ENCODE peak calls at places on chromosome 6, in four cellular contexts. Y, D, N and Q are unnamed samples.

GRCh38 chr6:150924808-150925654 is 59.5 kb downstream of the MTHFD1L start:
- DNase-seq in Y (no peak), D (no peak), N (no peak), Q (no peak)

GRCh38 chr6:160221918-160222317 is 36.7 kb downstream of the SLC22A2 start:
- DNase-seq in Y (no peak), D (no peak), N (no peak), Q (no peak)

GRCh38 chr6:87481936-87482335 is 9.2 kb downstream of the SLC35A1 start:
- DNase-seq in Y (no peak), D (no peak), N (no peak), Q (peak)

GRCh38 chr6:106997392-106998257 is 23.1 kb upstream of the CD24 start:
- DNase-seq in Y (peak), D (peak), N (peak), Q (peak)

GRCh38 chr6:18081669-18082037 is 40.8 kb downstream of the NHLRC1 start:
- DNase-seq in Y (no peak), D (no peak), N (no peak), Q (no peak)

GRCh38 chr6:130933712-130934200 is 106.5 kb downstream of the SMLR1 start:
- DNase-seq in Y (no peak), D (no peak), N (no peak), Q (no peak)

GRCh38 chr6:107554918-107555317 is 65.0 kb downstream of the SOBP start:
- DNase-seq in Y (no peak), D (no peak), N (no peak), Q (no peak)

GRCh38 chr6:122610690-122611455 is 668 bp downstream of the PKIB start:
- DNase-seq in Y (no peak), D (no peak), N (no peak), Q (no peak)

DNA sequence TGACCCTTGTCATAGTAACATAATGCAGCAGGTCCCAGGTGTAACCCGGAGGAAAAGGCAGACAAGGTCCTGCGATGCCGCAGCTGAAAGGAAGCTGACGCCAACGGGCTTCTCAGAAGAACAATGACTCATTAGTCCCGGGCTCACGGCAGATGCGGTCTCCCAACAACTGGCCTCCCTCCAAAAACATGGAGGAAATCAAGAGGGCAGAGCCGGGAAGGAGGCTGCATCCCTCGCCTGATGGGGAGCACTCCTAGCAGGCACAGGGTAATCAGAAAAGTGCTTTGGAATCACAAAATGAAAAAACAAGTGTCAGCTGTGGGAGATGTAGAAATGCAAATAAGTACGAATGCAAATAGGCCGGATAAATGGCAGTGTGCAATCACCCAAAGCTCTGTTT is 165.2 kb upstream of the AGPAT4 start:
- DNase-seq in Y (no peak), D (no peak), N (peak), Q (no peak)
- TF ChIP-seq SPI1 in Y (no peak), D (no peak), N (no peak), Q (no peak)

GRCh38 chr6:81979329-81979728 is 226.8 kb upstream of the TENT5A start:
- DNase-seq in Y (no peak), D (no peak), N (no peak), Q (no peak)

GRCh38 chr6:81978230-81978629 is 225.7 kb upstream of the TENT5A start:
- DNase-seq in Y (no peak), D (no peak), N (no peak), Q (no peak)

GRCh38 chr6:81977488-81977887 is 225.0 kb upstream of the TENT5A start:
- DNase-seq in Y (no peak), D (no peak), N (no peak), Q (no peak)

GRCh38 chr6:81981812-81982211 is 229.3 kb upstream of the TENT5A start:
- DNase-seq in Y (no peak), D (no peak), N (no peak), Q (no peak)

GRCh38 chr6:81979767-81980166 is 227.3 kb upstream of the TENT5A start:
- DNase-seq in Y (no peak), D (no peak), N (no peak), Q (no peak)
- TF ChIP-seq SPI1 in Y (no peak), D (no peak), N (no peak), Q (no peak)

GRCh38 chr6:30169658-30170614 is 6.6 kb downstream of the TRIM15 start:
- DNase-seq in Y (no peak), D (peak), N (peak), Q (peak)
- TF ChIP-seq SPI1 in Y (no peak), D (no peak), N (no peak), Q (no peak)

GRCh38 chr6:12367412-12367811 is 77.3 kb downstream of the EDN1 start:
- DNase-seq in Y (no peak), D (no peak), N (no peak), Q (no peak)

GRCh38 chr6:12359051-12359450 is 68.9 kb downstream of the EDN1 start:
- DNase-seq in Y (no peak), D (no peak), N (no peak), Q (no peak)

GRCh38 chr6:12366732-12367131 is 76.6 kb downstream of the EDN1 start:
- DNase-seq in Y (no peak), D (no peak), N (no peak), Q (no peak)

GRCh38 chr6:12361042-12361765 is 71.0 kb downstream of the EDN1 start:
- DNase-seq in Y (no peak), D (no peak), N (no peak), Q (no peak)

DNA sequence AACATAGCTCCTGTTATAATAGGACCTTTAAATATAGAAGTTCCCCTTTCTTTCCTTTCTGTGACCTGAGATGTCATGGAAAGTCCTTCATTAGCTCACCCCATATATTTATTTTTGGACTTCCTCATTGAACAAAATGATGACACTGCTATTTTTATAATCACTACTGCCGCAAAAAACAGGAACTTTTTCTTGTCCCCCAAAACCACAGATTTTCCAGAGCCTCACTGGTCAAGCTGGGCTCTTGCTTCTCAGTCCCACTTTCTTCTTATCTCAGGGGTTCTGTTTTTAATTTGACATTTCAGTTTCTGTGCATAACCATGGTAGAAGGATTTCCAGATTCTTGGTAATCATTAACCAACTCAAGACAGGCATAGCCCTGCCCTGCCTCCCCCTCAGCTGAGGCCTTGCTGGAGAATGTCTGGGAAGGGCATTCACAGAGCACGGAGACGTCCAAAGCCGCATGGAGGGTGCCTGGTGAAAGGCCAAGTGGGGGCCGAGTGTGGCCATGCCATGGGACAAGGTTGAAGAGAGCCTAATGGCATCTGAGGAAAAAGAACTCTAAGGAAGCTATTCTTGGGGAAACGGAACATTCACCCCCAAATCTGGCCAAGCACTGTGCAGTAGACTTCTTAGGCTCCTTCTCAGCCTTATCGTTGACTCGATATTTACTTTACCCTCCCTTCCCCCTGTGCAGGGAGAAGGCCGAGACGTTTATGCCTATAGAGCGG is 73.7 kb downstream of the EDN1 start:
- DNase-seq in Y (no peak), D (peak), N (no peak), Q (peak)
- TF ChIP-seq SPI1 in Y (peak), D (peak), N (peak), Q (peak)

GRCh38 chr6:158706369-158706982 is 56.6 kb downstream of the SYTL3 start:
- DNase-seq in Y (no peak), D (no peak), N (peak), Q (no peak)

GRCh38 chr6:158707120-158707519 is 57.3 kb downstream of the SYTL3 start:
- DNase-seq in Y (no peak), D (no peak), N (peak), Q (no peak)

GRCh38 chr6:158708239-158708638 is 58.4 kb downstream of the SYTL3 start:
- DNase-seq in Y (no peak), D (no peak), N (no peak), Q (no peak)

GRCh38 chr6:158709809-158710208 is 60.0 kb downstream of the SYTL3 start:
- DNase-seq in Y (no peak), D (no peak), N (no peak), Q (no peak)

DNA sequence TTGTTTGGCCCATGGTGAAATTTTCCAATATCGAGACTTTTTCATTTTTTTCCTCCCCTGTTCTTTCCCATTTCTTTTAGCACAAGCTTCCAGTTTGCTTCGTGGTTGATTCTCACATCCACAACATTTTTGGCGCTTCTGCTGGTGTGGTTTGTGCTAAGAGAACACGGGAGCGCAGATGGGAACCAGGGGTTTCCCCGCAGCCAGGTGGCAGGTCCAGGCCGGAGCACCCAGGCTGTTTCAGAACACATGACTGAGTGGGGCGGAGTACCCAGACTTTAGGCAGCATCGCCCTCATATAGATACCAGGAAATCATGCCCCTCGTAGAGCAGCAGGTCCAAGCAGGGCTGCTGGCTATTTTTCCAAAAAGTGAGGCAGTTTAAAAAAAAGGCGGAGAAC is 58.0 kb downstream of the SYTL3 start:
- DNase-seq in Y (no peak), D (no peak), N (no peak), Q (no peak)
- TF ChIP-seq SPI1 in Y (no peak), D (no peak), N (no peak), Q (no peak)

GRCh38 chr6:686528-686927 is 6.4 kb downstream of the EXOC2 start:
- DNase-seq in Y (no peak), D (no peak), N (no peak), Q (no peak)
- TF ChIP-seq SPI1 in Y (no peak), D (no peak), N (no peak), Q (no peak)

GRCh38 chr6:155245193-155245592 is 18.6 kb upstream of the CLDN20 start:
- DNase-seq in Y (no peak), D (no peak), N (no peak), Q (no peak)

GRCh38 chr6:155245871-155246270 is 17.9 kb upstream of the CLDN20 start:
- DNase-seq in Y (no peak), D (no peak), N (no peak), Q (no peak)

GRCh38 chr6:155246825-155247224 is 17.0 kb upstream of the CLDN20 start:
- DNase-seq in Y (no peak), D (no peak), N (no peak), Q (no peak)

GRCh38 chr6:155248021-155249001 is 15.5 kb upstream of the CLDN20 start:
- DNase-seq in Y (peak), D (peak), N (peak), Q (peak)

DNA sequence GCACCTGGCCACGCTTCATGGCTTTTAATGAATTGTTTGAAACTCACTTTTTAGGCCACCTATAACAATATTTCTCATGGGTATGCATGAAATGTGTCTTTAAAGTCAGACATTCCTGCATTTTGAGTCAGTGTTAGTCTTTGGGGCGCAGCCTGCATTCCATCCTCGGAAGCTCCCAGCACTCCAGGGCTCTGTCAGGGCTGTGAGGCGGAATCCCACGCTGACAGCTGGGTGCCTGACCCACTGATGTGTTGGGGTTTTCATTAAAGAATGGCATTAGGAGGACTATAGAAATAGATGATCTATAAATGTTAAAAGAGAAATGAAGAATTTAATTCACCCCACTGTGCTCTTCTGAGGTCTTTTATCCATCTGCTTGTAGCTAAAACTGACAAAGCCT is 16.2 kb upstream of the CLDN20 start:
- DNase-seq in Y (no peak), D (no peak), N (no peak), Q (no peak)
- TF ChIP-seq SPI1 in Y (no peak), D (no peak), N (no peak), Q (no peak)

GRCh38 chr6:20455175-20456075 is 53.7 kb downstream of the E2F3 start:
- DNase-seq in Y (no peak), D (no peak), N (no peak), Q (no peak)
- TF ChIP-seq SPI1 in Y (no peak), D (no peak), N (no peak), Q (no peak)